ENCODE peak calls at places on chromosome 2, in four cellular contexts. B is glutamatergic neuron, Z is mesothelial cell of epicardium, C is GM13976. N is an unnamed sample.

GRCh38 chr2:63589148-63589972 is 597 bp downstream of the MDH1 start:
- DNase-seq in B (no peak), Z (no peak), C (no peak), N (no peak)

GRCh38 chr2:2158176-2158826 is 172.8 kb downstream of the MYT1L start:
- DNase-seq in B (no peak), Z (no peak), C (no peak), N (no peak)

GRCh38 chr2:232857158-232857563 is 12.9 kb upstream of the SNORC start:
- DNase-seq in B (no peak), Z (no peak), C (no peak), N (no peak)

GRCh38 chr2:121196132-121196848 is 88.7 kb downstream of the TFCP2L1 start:
- DNase-seq in B (no peak), Z (no peak), C (no peak), N (no peak)

GRCh38 chr2:198337368-198337767 is 533.0 kb downstream of the PLCL1 start:
- DNase-seq in B (no peak), Z (no peak), C (no peak), N (no peak)

GRCh38 chr2:99337931-99338580 is 867 bp downstream of the EIF5B start:
- DNase-seq in B (no peak), Z (no peak), C (peak; percentile 34), N (no peak)

GRCh38 chr2:121860033-121860810 is 104.8 kb downstream of the TSN start:
- DNase-seq in B (no peak), Z (no peak), C (no peak), N (peak; percentile 10)

GRCh38 chr2:9805435-9806297 is 37.6 kb upstream of the TAF1B start:
- DNase-seq in B (no peak), Z (no peak), C (peak; percentile 15), N (no peak)

GRCh38 chr2:150647943-150648342 is 160.5 kb upstream of the RND3 start:
- DNase-seq in B (no peak), Z (no peak), C (no peak), N (no peak)

GRCh38 chr2:173716458-173717052 is 248.6 kb downstream of the SP3 start:
- DNase-seq in B (no peak), Z (no peak), C (no peak), N (no peak)

GRCh38 chr2:104862061-104862941 is 8.4 kb downstream of the POU3F3 start:
- DNase-seq in B (peak; percentile 59), Z (no peak), C (no peak), N (no peak)

GRCh38 chr2:67994716-67995115 is 68.1 kb downstream of the C1D start:
- DNase-seq in B (no peak), Z (no peak), C (no peak), N (no peak)

GRCh38 chr2:234916674-234917073 is 35.1 kb upstream of the SH3BP4 start:
- DNase-seq in B (no peak), Z (no peak), C (no peak), N (no peak)

GRCh38 chr2:36322108-36322507 is 33.5 kb upstream of the CRIM1 start:
- DNase-seq in B (no peak), Z (no peak), C (no peak), N (no peak)

GRCh38 chr2:27049422-27050280 is 1.8 kb upstream of the AGBL5 start:
- DNase-seq in B (peak; percentile 68), Z (peak; percentile 40), C (peak; percentile 88), N (no peak)

GRCh38 chr2:120777170-120777751 is 41.6 kb downstream of the GLI2 start:
- DNase-seq in B (no peak), Z (no peak), C (no peak), N (no peak)

GRCh38 chr2:42879116-42879705 is 86.8 kb upstream of the HAAO start:
- DNase-seq in B (no peak), Z (no peak), C (no peak), N (no peak)

GRCh38 chr2:128282246-128282975 is 36.3 kb downstream of the HS6ST1 start:
- DNase-seq in B (peak; percentile 42), Z (no peak), C (no peak), N (no peak)

GRCh38 chr2:94622113-94622618 is 249.1 kb upstream of the TEKT4 start:
- DNase-seq in B (no peak), Z (no peak), C (no peak), N (no peak)

GRCh38 chr2:159300586-159300985 is 14.1 kb upstream of the WDSUB1 start:
- DNase-seq in B (no peak), Z (no peak), C (no peak), N (no peak)

GRCh38 chr2:203804070-203804469 is 63.5 kb upstream of the CTLA4 start:
- DNase-seq in B (no peak), Z (no peak), C (no peak), N (peak; percentile 89)

GRCh38 chr2:1622521-1623200 is 121.7 kb downstream of the PXDN start:
- DNase-seq in B (no peak), Z (no peak), C (no peak), N (no peak)

GRCh38 chr2:9010866-9011265 is 7.4 kb upstream of the MBOAT2 start:
- DNase-seq in B (no peak), Z (no peak), C (no peak), N (peak; percentile 47)

GRCh38 chr2:223822818-223823217 is 14.6 kb downstream of the AP1S3 start:
- DNase-seq in B (no peak), Z (no peak), C (no peak), N (no peak)

GRCh38 chr2:60811491-60812370 is 55.7 kb downstream of the PAPOLG start:
- DNase-seq in B (no peak), Z (no peak), C (no peak), N (no peak)

GRCh38 chr2:45119855-45120254 is 110.6 kb upstream of the SIX2 start:
- DNase-seq in B (no peak), Z (no peak), C (no peak), N (peak; percentile 58)

GRCh38 chr2:168044579-168044978 is 202.8 kb downstream of the STK39 start:
- DNase-seq in B (no peak), Z (no peak), C (no peak), N (no peak)

GRCh38 chr2:153478289-153479261 is at the start of gene RPRM:
- DNase-seq in B (peak; percentile 85), Z (peak; percentile 74), C (peak; percentile 83), N (peak; percentile 7)

GRCh38 chr2:233444501-233444900 is 90.2 kb downstream of the DGKD start:
- DNase-seq in B (no peak), Z (no peak), C (no peak), N (no peak)

GRCh38 chr2:30691948-30692828 is 115.1 kb downstream of the CAPN13 start:
- DNase-seq in B (no peak), Z (no peak), C (peak; percentile 48), N (no peak)

GRCh38 chr2:75180476-75180875 is 18.8 kb downstream of the TACR1 start:
- DNase-seq in B (no peak), Z (no peak), C (no peak), N (no peak)

GRCh38 chr2:16617282-16618266 is 48.1 kb downstream of the CYRIA start:
- DNase-seq in B (peak; percentile 45), Z (no peak), C (no peak), N (no peak)

GRCh38 chr2:16614314-16614860 is 51.2 kb downstream of the CYRIA start:
- DNase-seq in B (no peak), Z (no peak), C (no peak), N (no peak)

GRCh38 chr2:16613475-16613874 is 52.2 kb downstream of the CYRIA start:
- DNase-seq in B (no peak), Z (no peak), C (peak; percentile 56), N (no peak)

GRCh38 chr2:16615246-16615645 is 50.4 kb downstream of the CYRIA start:
- DNase-seq in B (no peak), Z (no peak), C (no peak), N (no peak)

GRCh38 chr2:16615687-16616615 is 49.7 kb downstream of the CYRIA start:
- DNase-seq in B (no peak), Z (no peak), C (no peak), N (no peak)
- TF ChIP-seq CTCF in B (no peak), Z (no peak), C (no peak), N (no peak)

GRCh38 chr2:109460553-109461324 is 153.0 kb downstream of the SEPTIN10 start:
- DNase-seq in B (no peak), Z (no peak), C (no peak), N (no peak)
- TF ChIP-seq CTCF in B (no peak), Z (no peak), C (no peak), N (no peak)

DNA sequence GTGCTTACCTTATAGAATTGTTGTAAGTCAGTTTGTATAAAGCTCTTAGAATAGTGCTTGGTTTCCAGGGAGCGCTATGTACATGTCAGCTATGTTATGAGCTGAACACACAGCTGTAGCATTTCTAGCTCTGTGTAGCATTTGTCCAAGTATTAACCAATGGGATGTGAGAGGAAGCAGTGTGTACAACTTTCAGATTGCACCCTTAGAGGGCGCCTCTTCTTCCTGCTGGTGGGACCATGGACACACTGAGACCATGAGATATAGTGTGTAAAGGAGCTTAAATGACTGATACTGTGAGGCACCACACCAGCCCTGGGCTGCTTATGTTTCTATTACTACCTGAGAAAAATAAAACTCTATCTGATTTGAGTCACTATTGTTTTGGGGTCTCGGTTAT is 380.2 kb downstream of the LNPK start:
- DNase-seq in B (no peak), Z (no peak), C (no peak), N (no peak)
- TF ChIP-seq CTCF in B (no peak), Z (no peak), C (no peak), N (no peak)

GRCh38 chr2:211049321-211050018 is 493.1 kb downstream of the CPS1 start:
- DNase-seq in B (no peak), Z (no peak), C (no peak), N (no peak)

DNA sequence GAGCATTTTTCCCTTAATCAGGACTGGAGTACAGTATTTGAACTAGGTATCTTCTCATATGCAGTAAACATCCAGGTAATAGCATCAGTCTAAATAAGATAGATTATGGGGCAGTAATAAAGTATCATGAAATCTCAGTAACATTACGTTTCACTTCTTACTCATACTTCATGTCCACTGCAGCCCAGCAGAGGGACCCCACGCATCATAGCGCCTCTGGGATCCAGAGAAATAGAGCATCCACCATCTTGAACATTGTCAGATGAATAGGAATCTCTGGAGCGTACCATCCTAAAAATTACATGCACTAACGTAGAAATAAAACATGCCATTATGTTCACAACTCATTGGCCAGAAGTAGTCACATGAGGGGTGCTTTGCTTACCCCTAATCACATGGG is 499.0 kb downstream of the CPS1 start:
- DNase-seq in B (peak; percentile 41), Z (no peak), C (no peak), N (no peak)
- TF ChIP-seq CTCF in B (peak; percentile 24), Z (no peak), C (no peak), N (no peak)

GRCh38 chr2:138780451-138780880 is 276 bp upstream of the NXPH2 start:
- DNase-seq in B (peak; percentile 55), Z (no peak), C (peak; percentile 10), N (no peak)

GRCh38 chr2:138777996-138778395 is 2.2 kb downstream of the NXPH2 start:
- DNase-seq in B (no peak), Z (no peak), C (no peak), N (no peak)

GRCh38 chr2:138780908-138781307 is 718 bp upstream of the NXPH2 start:
- DNase-seq in B (no peak), Z (no peak), C (no peak), N (no peak)

GRCh38 chr2:138779451-138780440 is at the start of gene NXPH2:
- DNase-seq in B (peak; percentile 59), Z (no peak), C (peak; percentile 17), N (no peak)

DNA sequence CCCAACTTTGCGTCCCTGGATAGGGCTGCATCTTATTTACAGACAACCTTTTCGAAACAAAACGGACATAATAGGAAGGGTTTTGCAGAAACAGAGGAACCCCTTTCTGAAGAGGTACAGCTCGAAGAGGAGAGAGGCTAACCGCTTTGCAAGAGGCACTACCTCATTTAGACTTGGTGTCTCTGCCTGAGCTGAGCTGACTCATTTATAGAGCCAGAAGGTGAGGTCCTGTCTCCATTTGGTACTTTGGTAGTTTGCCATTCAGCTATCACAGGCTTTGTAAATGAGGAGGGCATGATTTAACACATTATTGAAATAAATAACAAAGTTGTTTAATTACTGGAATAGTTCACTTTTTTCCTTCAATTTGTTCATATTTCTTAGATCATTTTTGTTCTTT is 2.2 kb upstream of the NXPH2 start:
- DNase-seq in B (no peak), Z (no peak), C (no peak), N (no peak)
- TF ChIP-seq CTCF in B (no peak), Z (no peak), C (no peak), N (no peak)